ENCODE peak calls at places on chromosome 9, in six cellular contexts. Z, A, D, M, P and L are unnamed samples.

GRCh38 chr9:78187763-78188495 is 47.9 kb upstream of the CEP78 start:
- DNase-seq in M (no peak), D (no peak), Z (no peak), P (no peak), A (peak; percentile 14), L (no peak)

GRCh38 chr9:130129425-130130061 is 42.7 kb upstream of the NCS1 start:
- DNase-seq in P (no peak), A (no peak), M (no peak), Z (peak; percentile 90), D (no peak), L (no peak)

GRCh38 chr9:114505187-114506081 is at the start of gene WHRN:
- DNase-seq in A (peak; percentile 92), M (peak; percentile 97), Z (peak; percentile 76), D (peak; percentile 94), P (peak; percentile 97), L (peak; percentile 90)

GRCh38 chr9:134123764-134124128 is 12.1 kb upstream of the WDR5 start:
- DNase-seq in Z (no peak), D (no peak), M (no peak), P (no peak), A (no peak), L (no peak)

GRCh38 chr9:115118471-115119156 is 657 bp upstream of the TNC start:
- DNase-seq in P (peak; percentile 98), Z (peak; percentile 93), M (peak; percentile 77), A (peak; percentile 77), D (peak; percentile 81), L (peak; percentile 64)

GRCh38 chr9:32866292-32866691 is 83.0 kb downstream of the TMEM215 start:
- DNase-seq in M (no peak), A (no peak), D (no peak), P (no peak), Z (no peak), L (peak; percentile 2)

GRCh38 chr9:16794871-16795639 is 75.4 kb downstream of the BNC2 start:
- DNase-seq in A (no peak), M (no peak), Z (peak; percentile 83), D (no peak), P (no peak), L (peak; percentile 52)

GRCh38 chr9:9729082-9729481 is 883.7 kb downstream of the PTPRD start:
- DNase-seq in A (no peak), D (no peak), P (no peak), M (no peak), Z (no peak), L (no peak)

GRCh38 chr9:79447760-79448159 is 124.0 kb upstream of the TLE4 start:
- DNase-seq in Z (no peak), M (no peak), P (peak; percentile 2), D (no peak), A (no peak), L (no peak)

GRCh38 chr9:94002316-94003140 is 47.4 kb upstream of the BARX1 start:
- DNase-seq in D (peak; percentile 75), M (peak; percentile 69), P (peak; percentile 80), Z (peak; percentile 50), A (peak; percentile 69), L (peak; percentile 70)

GRCh38 chr9:121651295-121652036 is at the start of gene DAB2IP:
- DNase-seq in Z (peak; percentile 39), P (peak; percentile 87), M (peak; percentile 73), D (peak; percentile 90), A (peak; percentile 88), L (no peak)

GRCh38 chr9:99118782-99119466 is 14.0 kb downstream of the TGFBR1 start:
- DNase-seq in D (no peak), M (no peak), Z (no peak), P (no peak), A (no peak), L (no peak)

GRCh38 chr9:1042466-1042865 is 7.7 kb upstream of the DMRT2 start:
- DNase-seq in M (peak; percentile 35), Z (no peak), P (peak; percentile 74), A (peak; percentile 76), D (peak; percentile 90), L (no peak)

GRCh38 chr9:99622679-99623078 is 199.0 kb upstream of the NR4A3 start:
- DNase-seq in M (no peak), A (no peak), P (no peak), Z (no peak), D (no peak), L (no peak)

GRCh38 chr9:6055213-6055612 is 39.8 kb upstream of the RANBP6 start:
- DNase-seq in Z (peak; percentile 91), D (no peak), A (peak; percentile 64), M (peak; percentile 38), P (peak; percentile 93), L (peak; percentile 98)

GRCh38 chr9:136443087-136443486 is 3.4 kb upstream of the INPP5E start:
- DNase-seq in A (no peak), M (no peak), P (no peak), Z (no peak), D (no peak), L (no peak)

GRCh38 chr9:136442330-136442729 is 2.7 kb upstream of the INPP5E start:
- DNase-seq in M (no peak), Z (no peak), P (no peak), A (no peak), D (no peak), L (no peak)

GRCh38 chr9:136444102-136444501 is 4.5 kb upstream of the INPP5E start:
- DNase-seq in D (no peak), P (no peak), M (no peak), A (no peak), Z (no peak), L (no peak)

GRCh38 chr9:136441681-136442245 is 2.1 kb upstream of the INPP5E start:
- DNase-seq in M (no peak), A (no peak), P (no peak), D (no peak), Z (no peak), L (peak; percentile 77)

DNA sequence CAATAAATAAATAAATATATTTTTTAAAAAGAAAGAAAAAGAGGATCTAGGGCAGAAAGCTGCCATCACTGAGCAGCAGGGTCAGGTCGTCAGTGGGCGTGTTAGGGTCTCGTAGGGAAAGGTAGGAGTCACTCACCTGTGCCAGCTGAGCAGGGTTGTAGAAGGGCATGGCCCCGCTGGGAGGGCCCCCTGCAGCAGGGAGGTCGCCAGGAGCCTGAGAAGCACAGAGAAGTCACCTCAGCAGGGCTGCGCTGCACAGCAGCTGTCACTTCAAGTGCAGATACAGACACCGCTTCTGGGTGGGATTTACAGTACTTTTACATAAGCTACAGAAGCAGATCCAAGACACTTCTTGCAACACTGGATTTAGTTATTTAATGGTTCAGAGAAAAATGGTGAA is 4.0 kb upstream of the INPP5E start:
- DNase-seq in Z (no peak), M (no peak), D (no peak), A (no peak), P (no peak), L (no peak)
- H4K8ac ChIP-seq in Z (no peak overlapping the region), M (no peak overlapping the region), D (no peak overlapping the region), A (no peak overlapping the region), P (no peak overlapping the region), L (no peak overlapping the region)

DNA sequence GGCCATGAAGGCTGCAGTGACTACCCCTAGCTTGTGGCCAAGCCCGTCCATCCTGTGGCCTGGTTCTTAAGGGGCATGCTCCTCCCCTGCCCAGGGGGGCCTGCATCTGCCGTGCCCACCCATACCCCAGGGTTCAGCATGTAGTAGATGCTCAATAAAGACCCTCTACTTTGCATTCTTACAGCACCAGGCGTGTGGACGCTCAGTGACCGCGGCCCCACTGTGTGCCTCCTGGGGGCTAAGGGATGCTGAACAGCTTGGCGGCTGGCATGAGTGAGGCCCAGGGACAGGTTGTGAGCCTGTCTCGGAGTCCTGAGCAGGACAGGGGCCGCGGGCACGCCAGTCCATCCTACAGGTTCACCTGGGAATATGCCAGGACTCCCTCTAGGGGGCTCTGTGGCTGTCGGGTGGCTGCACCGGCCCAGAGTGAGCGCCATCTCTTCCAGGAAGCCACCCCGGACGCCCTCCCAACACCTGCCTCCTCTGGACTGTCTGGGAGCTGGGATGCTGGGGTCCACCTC is 9.1 kb downstream of the NOTCH1 start:
- DNase-seq in P (no peak), A (no peak), M (peak; percentile 62), Z (no peak), D (no peak), L (no peak)
- H3K4ac ChIP-seq in P (no peak overlapping the region), A (no peak overlapping the region), M (no peak overlapping the region), Z (no peak overlapping the region), D (no peak overlapping the region), L (no peak overlapping the region)

DNA sequence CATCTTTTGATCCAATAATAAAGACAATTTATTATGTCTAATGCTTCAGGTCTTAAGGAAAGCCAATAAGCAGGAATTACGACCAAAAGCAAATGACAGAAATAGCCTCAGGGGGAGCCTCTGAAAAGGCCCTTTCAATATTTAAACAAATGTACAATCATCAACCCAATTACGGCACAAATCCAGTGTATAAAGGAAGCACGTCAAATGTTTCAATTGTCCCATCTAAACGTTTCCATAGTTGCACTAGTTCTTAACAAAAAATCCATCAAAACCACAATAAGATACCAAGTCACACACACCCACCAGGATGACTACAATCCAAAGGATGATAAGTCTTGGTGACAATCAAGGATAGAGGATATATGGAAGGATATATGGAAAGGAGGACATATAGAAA is 41.9 kb downstream of the PSMB7 start:
- DNase-seq in Z (no peak), P (no peak), A (no peak), D (no peak), M (no peak), L (no peak)
- H4K8ac ChIP-seq in Z (no peak overlapping the region), P (no peak overlapping the region), A (no peak overlapping the region), D (no peak overlapping the region), M (no peak overlapping the region), L (no peak overlapping the region)

GRCh38 chr9:108474356-108474755 is 381.4 kb downstream of the ACTL7B start:
- DNase-seq in A (no peak), Z (no peak), M (no peak), P (no peak), D (no peak), L (no peak)

GRCh38 chr9:108475813-108476212 is 380.0 kb downstream of the ACTL7B start:
- DNase-seq in M (no peak), P (no peak), D (no peak), A (no peak), Z (no peak), L (no peak)

GRCh38 chr9:108476574-108476973 is 379.2 kb downstream of the ACTL7B start:
- DNase-seq in D (no peak), A (no peak), Z (peak; percentile 43), P (no peak), M (no peak), L (no peak)

GRCh38 chr9:108469654-108470053 is 386.1 kb downstream of the ACTL7B start:
- DNase-seq in M (no peak), P (no peak), D (no peak), Z (peak; percentile 76), A (no peak), L (peak; percentile 23)

DNA sequence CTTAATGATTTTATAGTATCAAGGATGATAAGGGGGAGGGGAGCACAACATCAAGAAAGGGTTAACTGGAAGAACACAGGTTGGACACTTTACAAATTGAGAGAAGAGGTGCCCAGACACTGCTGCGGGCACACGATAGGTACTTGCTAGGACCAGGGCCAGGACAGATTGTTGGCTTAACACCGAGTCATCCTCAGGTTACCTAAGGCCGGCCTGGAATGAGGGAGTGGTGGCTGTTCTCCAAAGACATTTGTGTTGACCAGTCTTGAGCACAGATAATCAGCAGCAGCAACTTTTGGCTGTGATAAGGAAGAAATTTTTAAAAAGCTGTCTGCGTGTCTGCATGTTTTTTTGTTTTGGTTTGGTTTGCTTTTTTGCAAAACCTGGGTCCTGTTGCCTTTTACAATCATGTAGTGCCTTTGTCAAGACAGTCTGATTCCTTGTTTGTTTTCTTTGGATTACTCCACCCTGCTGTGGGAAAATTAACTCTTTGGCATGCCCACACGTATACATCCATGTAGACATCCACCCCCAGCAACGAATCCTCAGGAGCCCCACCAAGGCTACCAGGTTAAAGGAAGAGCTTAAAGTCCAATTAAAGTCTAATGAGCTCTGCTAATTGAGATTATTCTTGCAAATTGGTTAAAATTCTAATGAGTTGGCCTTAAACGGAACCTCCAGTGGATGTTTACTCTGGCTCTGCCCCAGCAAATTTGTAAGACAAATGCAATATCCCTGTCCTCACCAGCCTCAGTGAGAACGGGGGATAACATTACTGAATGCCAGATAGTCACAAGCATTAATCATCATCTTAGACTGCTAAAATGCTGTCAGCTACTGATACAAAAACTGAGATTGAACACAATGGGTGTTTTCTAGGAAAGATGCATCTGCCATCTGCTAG is 382.3 kb downstream of the ACTL7B start:
- DNase-seq in Z (peak; percentile 61), D (no peak), A (no peak), M (no peak), P (peak; percentile 4), L (no peak)
- H3K4ac ChIP-seq in Z (peak overlapping the region; percentile 1), D (no peak overlapping the region), A (no peak overlapping the region), M (no peak overlapping the region), P (no peak overlapping the region), L (no peak overlapping the region)